ENCODE peak calls at places on chromosomes 16 and 17, in four cellular contexts. S is MM.1S, O is GM23248, B is HCT116. N is an unnamed sample.

GRCh38 chr17:74369221-74369620 is 1.9 kb downstream of the GPR142 start:
- DNase-seq in S (no peak), O (no peak), B (no peak), N (peak)

GRCh38 chr16:70510216-70510615 is 13.1 kb downstream of the COG4 start:
- DNase-seq in S (no peak), O (no peak), B (no peak), N (no peak)

GRCh38 chr16:21199607-21200218 is 11.7 kb downstream of the ZP2 start:
- DNase-seq in S (no peak), O (no peak), B (no peak), N (no peak)

GRCh38 chr16:15782573-15783365 is 74.1 kb downstream of the MYH11 start:
- DNase-seq in S (no peak), O (no peak), B (no peak), N (peak)

GRCh38 chr16:1559446-1559975 is 26.0 kb downstream of the TMEM204 start:
- DNase-seq in S (no peak), O (no peak), B (no peak), N (no peak)

GRCh38 chr17:77700165-77700881 is 258.2 kb upstream of the TNRC6C start:
- DNase-seq in S (no peak), O (no peak), B (no peak), N (no peak)

GRCh38 chr17:14579716-14580115 is 278.8 kb downstream of the HS3ST3B1 start:
- DNase-seq in S (no peak), O (peak), B (no peak), N (peak)

GRCh38 chr16:10616744-10617640 is 36.6 kb upstream of the EMP2 start:
- DNase-seq in S (no peak), O (peak), B (peak), N (peak)

GRCh38 chr17:19714542-19715411 is 1.6 kb downstream of the SLC47A2 start:
- DNase-seq in S (no peak), O (no peak), B (no peak), N (no peak)

GRCh38 chr16:12124742-12125141 is 148.2 kb downstream of the SNX29 start:
- DNase-seq in S (no peak), O (no peak), B (no peak), N (no peak)

GRCh38 chr17:76689859-76690258 is 20.9 kb downstream of the MXRA7 start:
- DNase-seq in S (no peak), O (no peak), B (no peak), N (no peak)

GRCh38 chr17:35733366-35733765 is 1.9 kb downstream of the RASL10B start:
- DNase-seq in S (no peak), O (no peak), B (no peak), N (no peak)

GRCh38 chr16:5427571-5427970 is 330.0 kb upstream of the EEF2KMT start:
- DNase-seq in S (no peak), O (no peak), B (no peak), N (no peak)

GRCh38 chr16:27444470-27444869 is 42.5 kb downstream of the IL21R start:
- DNase-seq in S (no peak), O (no peak), B (no peak), N (no peak)

GRCh38 chr16:65409505-65409904 is 287.6 kb upstream of the CDH11 start:
- DNase-seq in S (no peak), O (peak), B (no peak), N (no peak)

GRCh38 chr16:83899272-83899897 is 470 bp downstream of the MLYCD start:
- DNase-seq in S (peak), O (peak), B (no peak), N (peak)

GRCh38 chr16:27402964-27403600 is 1.1 kb downstream of the IL21R start:
- DNase-seq in S (no peak), O (no peak), B (no peak), N (no peak)

GRCh38 chr17:79545251-79546005 is 65.4 kb downstream of the RBFOX3 start:
- DNase-seq in S (no peak), O (no peak), B (no peak), N (no peak)

GRCh38 chr17:61862105-61862574 is 1.2 kb downstream of the BRIP1 start:
- DNase-seq in S (no peak), O (peak), B (no peak), N (no peak)

GRCh38 chr17:6496116-6496481 is 51.8 kb downstream of the PIMREG start:
- DNase-seq in S (peak), O (no peak), B (no peak), N (peak)

GRCh38 chr16:79618712-79619050 is 18.1 kb upstream of the MAF start:
- DNase-seq in S (no peak), O (no peak), B (no peak), N (no peak)

GRCh38 chr17:40350410-40351184 is 13.9 kb downstream of the GJD3 start:
- DNase-seq in S (no peak), O (no peak), B (no peak), N (peak)

GRCh38 chr17:68238488-68238887 is 9.4 kb upstream of the AMZ2 start:
- DNase-seq in S (peak), O (no peak), B (no peak), N (no peak)
- TF ChIP-seq EZH2phosphoT487 in S (no peak), O (no peak), B (no peak), N (no peak)

DNA sequence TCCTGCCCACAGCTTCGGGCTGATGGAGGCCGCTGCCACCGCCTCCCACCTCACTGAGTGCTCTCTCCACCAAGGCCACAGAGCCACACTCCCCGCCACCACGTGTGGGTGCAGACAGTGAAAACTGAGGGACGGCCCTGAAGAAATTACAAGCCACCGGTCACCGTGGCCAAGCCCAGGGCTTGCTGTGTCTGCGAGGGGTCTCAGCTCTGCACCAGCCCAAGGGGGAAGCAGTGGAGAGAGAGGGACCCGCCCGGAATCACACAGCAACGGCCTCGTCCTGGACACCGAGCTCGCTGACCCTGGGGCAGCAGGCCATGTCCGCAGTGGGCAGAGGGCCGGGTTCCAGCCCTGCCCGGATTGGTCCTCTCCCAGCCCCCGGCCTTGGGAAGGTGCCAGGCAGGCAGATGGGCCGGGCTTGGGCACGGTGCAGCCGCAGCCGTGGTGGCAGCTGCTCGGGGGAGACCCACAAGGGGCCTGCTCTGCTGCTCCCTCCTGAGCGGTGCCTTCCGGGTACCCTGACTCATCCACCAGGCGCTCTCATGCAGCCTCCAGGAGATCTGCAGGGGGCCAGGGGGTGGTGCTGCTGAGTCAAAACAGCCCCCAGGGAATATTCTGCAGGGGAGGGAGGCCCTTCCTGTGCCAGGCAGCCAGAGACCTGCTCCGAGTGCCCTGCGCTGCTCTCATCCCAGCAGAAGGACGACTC is 52.0 kb downstream of the CBFA2T3 start:
- DNase-seq in S (no peak), O (peak), B (peak), N (peak)
- H3K4me2 ChIP-seq in S (no peak), O (no peak), B (peak), N (no peak)

GRCh38 chr17:1745513-1746020 is 2.9 kb downstream of the SERPINF2 start:
- DNase-seq in S (no peak), O (no peak), B (no peak), N (no peak)
- TF ChIP-seq EZH2phosphoT487 in S (no peak), O (no peak), B (no peak), N (no peak)

DNA sequence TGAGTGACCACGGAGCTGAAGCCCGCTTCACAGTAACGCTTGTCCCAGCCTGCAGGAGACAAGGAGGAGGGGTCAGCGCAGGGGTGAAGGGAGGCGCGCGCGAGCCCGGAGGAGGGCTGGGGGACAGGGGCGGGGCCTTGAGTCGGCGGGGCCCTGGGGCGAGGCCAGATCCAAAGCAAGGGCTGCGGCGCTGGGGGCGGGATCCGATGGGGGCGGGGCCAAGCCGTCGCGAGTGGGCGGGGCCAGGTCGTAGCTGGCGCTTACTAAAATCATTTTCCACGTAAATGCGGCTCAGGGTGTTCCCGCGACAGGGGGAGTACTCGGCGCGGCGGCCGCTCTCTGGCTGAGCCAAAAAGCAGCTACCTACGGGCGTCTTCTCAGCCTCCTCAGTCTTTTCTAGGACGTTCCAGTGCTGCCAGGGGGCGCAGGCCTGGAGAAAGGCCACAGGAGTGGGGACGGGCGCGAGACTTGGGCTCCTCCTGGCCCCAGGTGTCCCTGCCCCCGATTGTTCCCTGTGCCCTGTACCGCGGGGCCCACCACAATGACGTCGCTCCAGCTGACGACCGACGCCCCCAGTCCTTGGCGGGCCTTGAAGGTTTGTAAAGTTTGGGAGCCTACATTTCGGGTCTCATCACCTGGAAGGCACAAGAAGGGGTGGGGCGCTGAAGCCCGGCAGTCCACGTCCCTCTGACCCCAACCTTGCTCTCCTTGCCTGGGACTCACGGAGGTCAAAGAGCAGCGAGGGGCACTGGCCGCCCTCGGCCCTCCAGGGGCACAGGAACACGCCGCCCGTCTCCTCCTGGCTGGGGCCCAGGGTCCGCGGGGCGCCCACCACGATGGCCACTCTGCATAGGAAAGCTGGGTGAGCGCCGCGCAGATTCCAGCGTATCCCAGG is 3.9 kb downstream of the ITGA2B start:
- DNase-seq in S (peak), O (peak), B (peak), N (peak)
- H3K4me2 ChIP-seq in S (peak), O (peak), B (peak), N (peak)

DNA sequence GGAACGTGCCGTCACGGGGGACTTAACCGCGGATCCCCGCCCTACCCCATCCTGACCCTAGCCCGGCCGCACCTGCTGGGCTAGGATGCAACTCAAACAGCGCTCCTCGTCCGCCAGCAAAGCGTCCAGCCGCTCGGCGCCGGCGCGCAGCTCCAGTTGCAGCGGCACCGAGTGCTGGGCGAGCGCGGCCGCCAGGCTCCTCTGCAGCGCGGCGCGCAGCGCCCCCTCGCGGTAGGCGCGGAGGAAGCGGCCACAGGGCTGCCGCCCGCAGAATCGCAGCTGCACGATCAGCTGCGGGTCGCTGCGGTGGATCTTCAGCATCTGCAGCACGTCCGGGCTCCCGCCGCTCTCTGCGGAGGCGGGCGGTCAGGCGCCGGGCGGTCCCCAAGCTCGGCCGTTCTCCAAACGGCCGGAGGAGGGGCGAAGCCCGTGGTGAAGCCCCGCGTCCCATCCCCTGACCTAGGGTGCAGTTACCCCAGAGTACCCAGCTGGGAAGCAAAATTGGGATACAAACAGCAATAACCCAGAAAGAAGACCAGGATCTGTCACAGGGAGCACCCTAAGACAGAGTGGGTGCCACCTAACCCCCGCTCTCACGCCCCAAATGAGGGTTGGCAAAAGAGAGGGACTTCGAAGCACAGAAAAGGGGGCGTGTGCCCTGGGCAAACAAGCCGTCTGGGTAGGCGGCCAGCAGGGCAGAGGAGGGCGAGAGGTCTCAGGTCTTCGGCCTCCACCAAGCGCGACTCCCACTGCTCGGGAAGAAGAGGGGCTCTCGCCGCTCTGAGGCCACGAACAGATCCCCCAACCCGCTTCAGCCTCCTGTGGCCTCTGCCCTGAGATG is 4.2 kb downstream of the TRADD start:
- DNase-seq in S (peak), O (peak), B (no peak), N (peak)
- TF ChIP-seq EZH2phosphoT487 in S (no peak), O (no peak), B (no peak), N (peak)

GRCh38 chr17:64120159-64120558 is 9.8 kb downstream of the ERN1 start:
- DNase-seq in S (no peak), O (no peak), B (no peak), N (no peak)
- H3K4me2 ChIP-seq in S (peak), O (no peak), B (no peak), N (no peak)

GRCh38 chr16:30428055-30428454 is 1.8 kb downstream of the DCTPP1 start:
- DNase-seq in S (no peak), O (no peak), B (no peak), N (no peak)
- TF ChIP-seq EZH2phosphoT487 in S (no peak), O (no peak), B (no peak), N (no peak)

DNA sequence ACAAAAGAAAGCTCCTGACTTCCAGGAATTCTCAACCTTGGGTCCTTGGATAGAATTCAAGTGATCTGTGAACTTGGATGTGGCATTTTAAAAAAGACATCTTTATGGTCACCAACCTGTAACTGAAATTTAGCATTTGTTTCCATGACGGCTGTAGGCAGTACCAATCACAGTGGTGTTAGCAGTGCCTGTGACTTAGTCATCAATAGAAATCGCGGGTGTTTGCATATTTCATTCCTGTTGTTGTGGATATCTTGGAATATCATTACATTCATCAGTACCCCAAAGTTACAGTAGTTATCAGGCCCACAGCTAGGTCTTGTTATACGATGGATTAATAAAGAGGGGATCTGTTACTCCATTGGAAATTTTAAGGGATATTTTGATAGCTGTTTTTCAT is 81.6 kb downstream of the CMIP start:
- DNase-seq in S (no peak), O (peak), B (no peak), N (no peak)
- H3K4me2 ChIP-seq in S (no peak), O (peak), B (peak), N (no peak)

GRCh38 chr17:73354423-73355284 is 42.9 kb upstream of the CDC42EP4 start:
- DNase-seq in S (no peak), O (no peak), B (no peak), N (no peak)
- TF ChIP-seq EZH2phosphoT487 in S (no peak), O (no peak), B (no peak), N (no peak)